ENCODE peak calls at places on chromosomes 16 and 17, in four cellular contexts. S, V, F and B are unnamed samples.

GRCh38 chr16:68529931-68530667 is 9.0 kb upstream of the ZFP90 start:
- DNase-seq in S (peak), V (peak), F (peak), B (peak)

GRCh38 chr16:87227651-87228015 is 89.6 kb downstream of the C16orf95 start:
- DNase-seq in S (no peak), V (no peak), F (no peak), B (no peak)

GRCh38 chr17:44786551-44787081 is 27.8 kb downstream of the ADAM11 start:
- DNase-seq in S (no peak), V (no peak), F (no peak), B (no peak)

GRCh38 chr17:38868095-38868967 is 1.5 kb upstream of the LASP1 start:
- DNase-seq in S (peak), V (peak), F (peak), B (no peak)

GRCh38 chr17:6126768-6127167 is 56.6 kb downstream of the WSCD1 start:
- DNase-seq in S (no peak), V (no peak), F (no peak), B (no peak)

GRCh38 chr17:73304971-73305786 is 6.6 kb downstream of the CDC42EP4 start:
- DNase-seq in S (peak), V (peak), F (peak), B (no peak)

GRCh38 chr17:259341-259976 is 78.0 kb upstream of the DOC2B start:
- DNase-seq in S (peak), V (no peak), F (no peak), B (peak)

GRCh38 chr17:59427996-59428395 is 96.5 kb downstream of the YPEL2 start:
- DNase-seq in S (no peak), V (no peak), F (peak), B (no peak)

GRCh38 chr17:44086364-44087311 is 16.1 kb downstream of the G6PC3 start:
- DNase-seq in S (no peak), V (no peak), F (peak), B (peak)

GRCh38 chr16:68286153-68287074 is 22.1 kb downstream of the SLC7A6 start:
- DNase-seq in S (no peak), V (no peak), F (no peak), B (no peak)

GRCh38 chr17:38333635-38334295 is 10.0 kb downstream of the GPR179 start:
- DNase-seq in S (no peak), V (peak), F (no peak), B (no peak)

GRCh38 chr16:88382491-88383400 is at the start of gene ZNF469:
- DNase-seq in S (no peak), V (no peak), F (peak), B (no peak)

GRCh38 chr16:25192096-25192495 is 24.7 kb upstream of the AQP8 start:
- DNase-seq in S (no peak), V (no peak), F (peak), B (no peak)

GRCh38 chr16:83215417-83216001 is 588.7 kb downstream of the CDH13 start:
- DNase-seq in S (peak), V (peak), F (peak), B (no peak)

GRCh38 chr16:30083216-30084055 is 7.6 kb downstream of the PPP4C start:
- DNase-seq in S (no peak), V (no peak), F (no peak), B (no peak)

GRCh38 chr16:30085247-30085646 is 6.5 kb downstream of the TBX6 start:
- DNase-seq in S (no peak), V (no peak), F (no peak), B (no peak)

GRCh38 chr16:30084096-30084815 is 7.5 kb downstream of the TBX6 start:
- DNase-seq in S (no peak), V (no peak), F (no peak), B (no peak)

GRCh38 chr16:30084816-30085159 is 6.9 kb downstream of the TBX6 start:
- DNase-seq in S (no peak), V (no peak), F (peak), B (no peak)

GRCh38 chr16:30082545-30083090 is 6.8 kb downstream of the PPP4C start:
- DNase-seq in S (no peak), V (no peak), F (no peak), B (no peak)
- TF ChIP-seq CTCF in S (no peak), V (no peak), F (no peak), B (no peak)

DNA sequence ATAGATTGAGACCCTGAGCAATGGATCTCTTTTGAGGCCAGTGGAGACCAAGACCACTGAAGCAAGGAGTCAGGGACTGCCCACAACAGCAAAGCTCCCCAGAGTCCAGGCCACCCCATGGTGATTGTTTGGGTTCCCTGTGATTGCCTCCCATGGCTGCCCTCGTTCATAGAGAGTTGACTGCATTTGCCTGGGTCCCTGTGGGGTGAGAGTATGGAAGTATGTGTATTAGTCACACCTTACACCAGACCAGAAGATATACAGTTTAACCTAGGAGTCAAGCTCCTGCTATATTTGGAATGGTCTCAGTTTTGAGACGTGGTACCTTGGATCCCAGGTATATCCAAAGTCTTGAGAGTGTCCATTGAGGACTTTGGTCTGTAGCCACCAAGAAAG is 20.2 kb downstream of the HLF start:
- DNase-seq in S (no peak), V (no peak), F (no peak), B (no peak)
- H3K4me3 ChIP-seq in S (no peak), V (no peak), F (no peak), B (no peak)

DNA sequence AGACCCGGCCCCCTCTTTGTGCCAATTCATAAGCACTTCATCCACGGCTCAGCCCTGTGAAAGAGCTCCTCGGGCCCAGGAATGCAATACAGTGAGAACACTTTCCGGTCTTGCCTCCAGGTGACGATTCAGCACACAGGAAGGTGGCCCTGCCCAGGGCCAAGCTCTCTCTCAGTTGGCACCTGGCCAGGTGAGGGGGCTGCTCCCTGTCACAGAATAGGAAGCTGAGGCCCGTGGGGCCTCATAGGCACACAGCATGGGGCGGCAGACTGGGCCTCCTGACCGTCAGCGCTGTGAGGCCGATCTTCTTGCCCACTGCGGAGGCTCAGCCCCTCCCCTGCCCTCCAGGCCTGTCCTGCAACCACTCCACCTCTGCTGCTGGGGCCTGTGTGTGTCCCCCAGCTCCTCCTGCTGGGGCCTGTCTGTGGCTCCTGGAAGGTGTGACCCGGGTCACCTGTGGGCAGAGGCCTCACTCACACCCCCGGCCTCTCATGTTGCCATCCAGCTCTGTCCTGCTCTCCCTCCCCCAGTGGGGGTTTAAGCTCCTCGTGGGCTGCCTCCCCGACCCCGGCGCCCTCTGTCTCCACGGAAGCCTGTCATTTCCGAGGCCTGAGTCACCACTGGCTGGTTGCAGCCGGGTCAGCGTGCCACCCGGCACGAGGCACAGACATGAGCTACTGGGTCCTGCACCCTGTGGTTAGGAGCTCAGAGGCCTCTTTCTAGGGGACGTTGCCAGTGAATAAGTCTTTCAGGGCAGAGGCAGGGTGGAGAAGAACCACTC is 114.4 kb downstream of the SEC14L1 start:
- DNase-seq in S (no peak), V (no peak), F (peak), B (peak)
- TF ChIP-seq CTCF in S (no peak), V (no peak), F (no peak), B (no peak)

GRCh38 chr17:1440921-1441320 is 15.1 kb downstream of the CRK start:
- DNase-seq in S (no peak), V (no peak), F (no peak), B (no peak)
- H3K4me3 ChIP-seq in S (no peak), V (no peak), F (no peak), B (no peak)

GRCh38 chr16:84396537-84397008 is 28.2 kb downstream of the ATP2C2 start:
- DNase-seq in S (no peak), V (no peak), F (no peak), B (peak)

GRCh38 chr16:84391151-84391873 is 23.0 kb downstream of the ATP2C2 start:
- DNase-seq in S (no peak), V (no peak), F (no peak), B (no peak)

DNA sequence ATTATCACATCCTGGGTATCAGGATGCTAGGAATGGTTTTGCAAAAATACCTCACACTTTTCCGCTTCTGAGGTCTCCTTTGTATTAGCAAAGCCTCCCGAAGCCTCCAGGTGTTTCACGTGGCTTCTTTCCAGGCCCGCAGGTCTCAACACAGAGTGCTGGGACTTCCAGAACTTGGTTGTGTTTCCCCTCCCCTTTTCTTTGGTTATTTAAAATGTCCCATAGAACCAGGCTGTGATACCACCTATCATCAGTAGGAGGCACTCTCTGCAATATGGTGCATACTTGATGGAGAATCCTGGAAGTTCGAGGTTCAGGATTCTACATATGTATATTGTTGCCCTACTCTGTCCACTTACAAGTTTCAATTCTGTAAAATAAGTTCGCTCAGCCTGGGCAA is 28.8 kb downstream of the ATP2C2 start:
- DNase-seq in S (no peak), V (no peak), F (no peak), B (no peak)
- TF ChIP-seq CTCF in S (no peak), V (no peak), F (peak), B (peak)

GRCh38 chr17:75590314-75590761 is 2.7 kb downstream of the MYO15B start:
- DNase-seq in S (no peak), V (no peak), F (no peak), B (no peak)
- H3K4me3 ChIP-seq in S (no peak), V (no peak), F (no peak), B (no peak)

GRCh38 chr17:78345172-78345571 is 14.7 kb downstream of the SOCS3 start:
- DNase-seq in S (no peak), V (no peak), F (no peak), B (no peak)

GRCh38 chr17:78345791-78346494 is 13.9 kb downstream of the SOCS3 start:
- DNase-seq in S (no peak), V (no peak), F (no peak), B (no peak)

GRCh38 chr17:78347453-78347852 is 12.4 kb downstream of the SOCS3 start:
- DNase-seq in S (peak), V (no peak), F (no peak), B (no peak)

GRCh38 chr17:78348055-78348745 is 11.7 kb downstream of the SOCS3 start:
- DNase-seq in S (no peak), V (no peak), F (no peak), B (no peak)

DNA sequence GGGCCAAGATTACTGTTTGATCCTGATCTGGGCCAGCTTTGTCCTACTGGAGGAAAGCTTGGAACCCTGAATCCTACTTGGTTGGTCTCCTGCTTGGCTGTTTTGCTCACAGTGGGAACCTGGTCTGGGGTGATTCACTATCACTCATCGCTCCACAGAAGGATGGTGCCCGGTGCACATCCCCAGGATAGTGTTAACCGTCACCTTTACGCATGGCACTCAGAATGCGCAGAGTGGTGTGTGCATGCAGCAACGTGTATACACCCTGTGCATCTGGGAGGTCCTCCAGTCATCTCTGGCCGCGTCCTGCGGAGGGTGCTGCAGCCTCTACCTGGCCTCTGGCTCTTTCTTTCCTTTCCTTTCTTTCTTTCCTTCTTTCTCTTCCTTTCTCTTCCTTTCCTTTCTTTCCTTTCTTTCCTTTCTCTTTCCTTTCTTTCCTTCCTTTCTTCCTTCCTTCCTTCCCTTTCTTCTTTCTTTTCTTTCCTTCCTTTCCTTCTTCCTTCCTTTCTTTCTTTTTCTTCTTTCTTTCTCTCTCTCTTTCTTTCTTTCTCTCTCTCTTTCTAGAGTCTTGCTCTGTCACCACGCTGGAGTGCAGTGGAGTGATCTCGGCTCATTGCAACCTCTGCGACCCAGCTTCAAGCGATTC is 13.1 kb downstream of the SOCS3 start:
- DNase-seq in S (no peak), V (no peak), F (peak), B (no peak)
- TF ChIP-seq CTCF in S (no peak), V (no peak), F (no peak), B (no peak)